ENCODE peak calls at places on chromosomes 13 and 19, in five cellular contexts. H is esophagus squamous epithelium, C is tibial artery, B is neural progenitor cell, L is Peyer's patch. U is an unnamed sample.

GRCh38 chr19:45164577-45165335 is 4.0 kb upstream of the NKPD1 start:
- DNase-seq in H (no peak), C (no peak), B (peak; percentile 33), L (peak; percentile 70), U (no peak)

GRCh38 chr13:72195044-72195704 is 328.2 kb upstream of the DACH1 start:
- DNase-seq in H (no peak), C (no peak), B (no peak), L (no peak), U (no peak)

GRCh38 chr13:72462726-72463125 is 264.7 kb downstream of the MZT1 start:
- DNase-seq in H (no peak), C (no peak), B (no peak), L (no peak), U (no peak)

GRCh38 chr13:87147076-87147475 is 524.1 kb upstream of the SLITRK5 start:
- DNase-seq in H (no peak), C (no peak), B (no peak), L (no peak), U (no peak)

GRCh38 chr19:3006075-3006767 is 22.9 kb downstream of the TLE2 start:
- DNase-seq in H (no peak), C (no peak), B (no peak), L (no peak), U (no peak)

GRCh38 chr13:44237276-44237767 is 136.3 kb upstream of the SERP2 start:
- DNase-seq in H (no peak), C (peak; percentile 91), B (no peak), L (no peak), U (peak; percentile 92)

GRCh38 chr13:96958286-96958891 is 35.9 kb downstream of the OXGR1 start:
- DNase-seq in H (no peak), C (no peak), B (peak; percentile 64), L (no peak), U (no peak)

GRCh38 chr13:94073006-94073744 is 406.3 kb downstream of the DCT start:
- DNase-seq in H (no peak), C (no peak), B (no peak), L (no peak), U (no peak)

GRCh38 chr19:46574533-46574932 is 26.6 kb upstream of the CALM3 start:
- DNase-seq in H (no peak), C (no peak), B (peak; percentile 9), L (no peak), U (no peak)

GRCh38 chr13:38981096-38981495 is 9.5 kb downstream of the STOML3 start:
- DNase-seq in H (no peak), C (no peak), B (peak; percentile 15), L (no peak), U (no peak)

GRCh38 chr13:83007226-83007625 is 875.0 kb downstream of the SLITRK1 start:
- DNase-seq in H (no peak), C (no peak), B (no peak), L (no peak), U (no peak)

GRCh38 chr19:2167896-2168618 is 4.3 kb downstream of the DOT1L start:
- DNase-seq in H (peak; percentile 49), C (peak; percentile 83), B (no peak), L (peak; percentile 49), U (peak; percentile 90)

GRCh38 chr13:34412817-34413365 is 529.2 kb upstream of the NBEA start:
- DNase-seq in H (no peak), C (no peak), B (no peak), L (no peak), U (no peak)

GRCh38 chr19:39430675-39431593 is 4.8 kb downstream of the RPS16 start:
- DNase-seq in H (no peak), C (peak; percentile 42), B (no peak), L (no peak), U (peak; percentile 82)

GRCh38 chr13:110556224-110556606 is 5.3 kb downstream of the RAB20 start:
- DNase-seq in H (no peak), C (no peak), B (no peak), L (no peak), U (no peak)

GRCh38 chr13:69970521-69970920 is 137.1 kb upstream of the ATXN8OS start:
- DNase-seq in H (no peak), C (no peak), B (no peak), L (no peak), U (no peak)

GRCh38 chr13:90201198-90201597 is 1146.3 kb upstream of the MIR17HG start:
- DNase-seq in H (no peak), C (no peak), B (no peak), L (no peak), U (no peak)

GRCh38 chr19:45468159-45468651 is 409 bp downstream of the FOSB start:
- DNase-seq in H (no peak), C (no peak), B (peak; percentile 68), L (peak; percentile 63), U (no peak)

GRCh38 chr13:53060840-53061485 is 32.4 kb downstream of the OLFM4 start:
- DNase-seq in H (no peak), C (no peak), B (no peak), L (no peak), U (no peak)

GRCh38 chr19:41691268-41691970 is 3.3 kb upstream of the CEACAM7 start:
- DNase-seq in H (no peak), C (no peak), B (no peak), L (peak; percentile 52), U (no peak)

GRCh38 chr13:26254583-26255102 is 714 bp downstream of the CDK8 start:
- DNase-seq in H (peak; percentile 18), C (peak; percentile 41), B (peak; percentile 68), L (peak; percentile 77), U (peak; percentile 75)
- TF ChIP-seq CTCF in H (no peak), C (no peak), B (no peak), L (no peak), U (no peak)

GRCh38 chr19:33508009-33508408 is 13.6 kb downstream of the PEPD start:
- DNase-seq in H (no peak), C (no peak), B (no peak), L (no peak), U (no peak)

GRCh38 chr19:33507021-33507956 is 14.3 kb downstream of the PEPD start:
- DNase-seq in H (no peak), C (no peak), B (no peak), L (no peak), U (no peak)

GRCh38 chr19:33505823-33506222 is 15.8 kb downstream of the PEPD start:
- DNase-seq in H (no peak), C (no peak), B (no peak), L (no peak), U (no peak)

GRCh38 chr19:33505168-33505567 is 16.4 kb downstream of the PEPD start:
- DNase-seq in H (no peak), C (no peak), B (peak; percentile 27), L (no peak), U (no peak)

DNA sequence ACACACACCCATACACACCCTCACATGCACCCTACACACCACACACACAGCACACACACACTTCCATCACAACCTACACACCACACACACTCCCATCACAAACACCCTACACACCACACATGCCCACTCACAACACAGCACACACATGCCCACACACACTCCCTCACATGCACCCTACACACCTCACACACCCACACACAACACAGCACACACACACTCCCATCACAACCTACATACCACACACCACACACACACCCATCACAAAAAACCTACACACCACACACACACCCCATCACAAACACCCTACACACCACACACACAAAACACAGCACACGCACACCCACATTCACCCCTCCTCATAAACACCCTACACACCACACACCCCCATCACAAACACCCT is 15.1 kb downstream of the PEPD start:
- DNase-seq in H (no peak), C (no peak), B (no peak), L (no peak), U (no peak)
- H3K27ac ChIP-seq in H (no peak overlapping the region), C (no peak overlapping the region), B (no peak overlapping the region), L (no peak overlapping the region), U (no peak overlapping the region)

GRCh38 chr19:13826652-13827235 is 31.5 kb downstream of the ZSWIM4 start:
- DNase-seq in H (no peak), C (no peak), B (no peak), L (no peak), U (no peak)

GRCh38 chr19:13823901-13824300 is 28.7 kb downstream of the ZSWIM4 start:
- DNase-seq in H (no peak), C (no peak), B (no peak), L (no peak), U (no peak)

GRCh38 chr19:13827656-13828055 is 32.4 kb downstream of the ZSWIM4 start:
- DNase-seq in H (no peak), C (no peak), B (no peak), L (no peak), U (no peak)

GRCh38 chr19:13824703-13825102 is 29.5 kb downstream of the ZSWIM4 start:
- DNase-seq in H (no peak), C (no peak), B (no peak), L (no peak), U (no peak)

DNA sequence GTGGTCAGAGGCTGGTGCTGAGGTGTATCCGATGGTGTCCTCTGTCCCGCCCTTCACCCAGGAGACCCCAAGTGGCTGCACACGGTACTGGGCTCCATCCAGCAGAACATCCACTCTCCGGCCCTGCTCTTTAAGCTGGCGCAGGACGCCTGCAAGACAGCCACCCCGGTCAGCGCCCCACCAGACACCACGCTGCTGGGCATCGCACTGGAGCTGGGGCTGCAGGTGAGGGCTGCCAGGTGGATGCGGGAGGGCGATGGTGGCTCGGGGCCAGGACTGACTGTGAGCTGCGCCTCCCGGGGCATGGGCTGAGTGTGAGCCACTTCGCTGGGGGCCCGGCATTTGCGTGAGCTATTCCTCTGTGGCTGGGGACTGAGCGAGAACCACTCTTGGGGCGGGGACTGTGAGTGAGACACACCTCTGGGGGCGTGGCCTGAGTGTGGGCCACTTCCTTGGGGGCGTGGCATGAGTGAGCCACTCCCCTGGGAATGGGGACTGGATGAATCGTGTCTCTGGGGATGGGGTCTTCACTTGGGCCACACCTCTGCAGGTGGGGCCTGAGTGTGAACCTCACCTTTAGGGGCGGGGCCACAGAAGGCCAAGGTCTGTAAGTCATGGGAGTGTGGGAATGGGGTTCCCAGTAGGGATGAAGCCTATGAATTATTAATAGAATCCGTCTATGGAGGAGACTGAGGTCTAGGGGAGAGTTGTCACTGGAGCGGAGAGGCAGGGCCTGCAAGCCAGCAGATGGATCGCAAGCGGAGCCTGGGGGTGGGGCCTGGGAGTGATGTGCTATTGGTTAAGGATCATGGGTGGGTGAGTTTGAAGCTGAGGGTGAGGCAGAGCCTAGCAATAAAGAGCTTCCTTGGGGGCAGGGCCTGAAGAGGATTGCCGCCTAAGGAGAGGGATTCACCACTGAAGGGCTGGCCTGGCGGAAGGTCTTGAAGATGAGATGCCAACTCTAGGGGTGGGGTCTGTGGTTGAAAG is 30.5 kb downstream of the ZSWIM4 start:
- DNase-seq in H (no peak), C (no peak), B (peak; percentile 75), L (no peak), U (peak; percentile 68)
- TF ChIP-seq CTCF in H (no peak), C (no peak), B (peak; percentile 20), L (no peak), U (no peak)

DNA sequence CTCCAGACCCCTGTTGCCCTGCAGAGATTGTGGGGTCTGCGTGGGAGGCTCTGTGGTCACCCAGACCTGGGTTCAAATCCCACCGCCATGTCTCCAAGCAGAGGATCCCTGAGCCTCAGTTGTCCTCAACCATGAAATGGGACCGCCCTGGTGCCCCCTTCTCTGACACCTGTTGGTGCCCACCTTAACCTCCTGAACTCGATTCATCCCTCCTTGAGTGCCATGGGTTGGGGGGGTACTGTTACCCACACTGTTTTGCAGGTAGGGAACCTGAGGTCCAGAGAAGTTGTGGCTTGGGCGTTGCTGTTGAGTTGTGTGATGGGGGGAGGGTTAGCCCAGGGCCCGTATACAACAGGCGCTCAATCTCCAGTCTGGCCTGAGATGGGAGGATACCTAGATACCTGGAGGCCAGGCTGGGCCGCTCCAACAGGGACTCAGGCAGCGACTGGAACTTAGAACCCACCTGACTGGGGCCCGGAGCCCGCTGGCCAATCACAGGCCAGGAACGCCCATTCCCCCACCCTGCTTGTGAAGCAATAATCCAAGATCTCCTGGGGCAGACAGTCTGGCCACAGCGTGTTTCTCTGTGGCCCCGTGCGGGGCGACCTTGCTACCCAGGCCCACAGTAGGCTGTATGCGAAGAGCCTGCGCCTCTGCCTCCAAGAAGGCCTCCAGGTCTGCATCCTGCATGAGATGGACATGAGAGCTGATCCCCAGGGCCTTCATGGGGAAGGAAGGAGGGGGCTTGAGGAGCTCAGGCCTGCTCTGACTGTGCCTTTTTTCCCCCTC is 2.8 kb downstream of the ARID3A start:
- DNase-seq in H (no peak), C (no peak), B (no peak), L (no peak), U (no peak)
- H3K27ac ChIP-seq in H (no peak overlapping the region), C (no peak overlapping the region), B (no peak overlapping the region), L (no peak overlapping the region), U (no peak overlapping the region)

U was measured in ascending aorta.